ENCODE peak calls at places on chromosomes 6 and 20, in six cellular contexts. D is AG04450; L is CD8-positive, alpha-beta T cell; O is cardiac muscle cell; R is testis; M is HCT116. K is an unnamed sample.

GRCh38 chr6:25570608-25571007 is 81.4 kb upstream of the SCGN start:
- DNase-seq in L (no peak), M (no peak), D (no peak), R (no peak), O (no peak), K (no peak)

GRCh38 chr6:75819776-75820487 is 70.9 kb downstream of the MYO6 start:
- DNase-seq in M (no peak), O (no peak), D (no peak), L (no peak), R (no peak), K (no peak)

GRCh38 chr6:21277601-21278043 is 315.9 kb upstream of the SOX4 start:
- DNase-seq in O (no peak), L (no peak), R (no peak), M (peak), D (no peak), K (no peak)

GRCh38 chr20:52948491-52948890 is 23.7 kb upstream of the TSHZ2 start:
- DNase-seq in L (no peak), M (no peak), R (no peak), D (no peak), O (peak), K (no peak)

GRCh38 chr20:46746972-46747371 is 37.5 kb downstream of the SLC2A10 start:
- DNase-seq in D (no peak), O (peak), L (no peak), M (peak), R (no peak), K (no peak)

GRCh38 chr6:139522471-139523220 is 148.2 kb upstream of the CITED2 start:
- DNase-seq in L (no peak), D (no peak), M (no peak), O (peak), R (no peak), K (no peak)

GRCh38 chr6:86791476-86791875 is 145.9 kb upstream of the HTR1E start:
- DNase-seq in R (no peak), D (no peak), L (no peak), M (no peak), O (no peak), K (no peak)

GRCh38 chr6:13273931-13274706 is 54.2 kb downstream of the TBC1D7 start:
- DNase-seq in D (no peak), O (no peak), M (no peak), R (peak), L (peak), K (no peak)

GRCh38 chr6:42341221-42341620 is 110.5 kb downstream of the TRERF1 start:
- DNase-seq in L (no peak), D (no peak), R (no peak), O (no peak), M (no peak), K (no peak)

GRCh38 chr6:16129623-16130243 is 847 bp downstream of the MYLIP start:
- DNase-seq in D (no peak), O (peak), R (peak), L (peak), M (no peak), K (no peak)

GRCh38 chr6:163415620-163416379 is 1.3 kb downstream of the QKI start:
- DNase-seq in R (peak), M (no peak), L (no peak), O (peak), D (no peak), K (no peak)

GRCh38 chr6:133290926-133291325 is 49.8 kb downstream of the EYA4 start:
- DNase-seq in O (no peak), M (no peak), L (no peak), D (no peak), R (no peak), K (no peak)

GRCh38 chr6:113960795-113961194 is 10.2 kb downstream of the HDAC2 start:
- DNase-seq in L (no peak), O (no peak), M (no peak), D (no peak), R (no peak), K (no peak)

GRCh38 chr6:107493158-107494057 is 3.5 kb downstream of the SOBP start:
- DNase-seq in D (peak), O (peak), R (peak), M (no peak), L (no peak), K (no peak)

GRCh38 chr6:114747995-114748625 is 405.3 kb upstream of the HS3ST5 start:
- DNase-seq in M (peak), R (peak), L (no peak), O (peak), D (peak), K (no peak)

GRCh38 chr20:18388860-18389259 is 78.0 kb downstream of the DZANK1 start:
- DNase-seq in R (no peak), L (no peak), M (peak), D (peak), O (peak), K (no peak)

GRCh38 chr6:37272834-37273566 is 15.1 kb upstream of the TMEM217 start:
- DNase-seq in D (no peak), M (no peak), O (no peak), L (no peak), R (no peak), K (no peak)

GRCh38 chr6:97535800-97536199 is 252.8 kb upstream of the MMS22L start:
- DNase-seq in O (no peak), M (no peak), L (no peak), R (no peak), D (no peak), K (no peak)

GRCh38 chr6:9539231-9539755 is 875.6 kb downstream of the TFAP2A start:
- DNase-seq in D (no peak), O (no peak), M (no peak), R (no peak), L (no peak), K (no peak)

GRCh38 chr6:13624871-13625288 is 9.7 kb downstream of the NOL7 start:
- DNase-seq in D (no peak), L (no peak), M (peak), O (peak), R (no peak), K (no peak)

GRCh38 chr20:13430346-13431002 is 208.3 kb downstream of the TASP1 start:
- DNase-seq in O (no peak), L (no peak), R (no peak), M (peak), D (no peak), K (no peak)

GRCh38 chr6:25359191-25359861 is 80.2 kb downstream of the CARMIL1 start:
- DNase-seq in O (peak), R (no peak), M (no peak), D (no peak), L (no peak), K (no peak)

GRCh38 chr6:17962436-17963031 is 24.9 kb downstream of the KIF13A start:
- DNase-seq in R (peak), O (peak), L (no peak), D (peak), M (no peak), K (no peak)

GRCh38 chr6:165646484-165646883 is 16.6 kb downstream of the PDE10A start:
- DNase-seq in L (no peak), D (no peak), R (no peak), M (no peak), O (no peak), K (no peak)

GRCh38 chr6:24205020-24205492 is 79.0 kb downstream of the NRSN1 start:
- DNase-seq in M (peak), D (peak), R (peak), L (no peak), O (peak), K (no peak)
- TF ChIP-seq CTCF in M (peak), D (peak), R (peak), L (peak), O (peak), K (peak)

GRCh38 chr6:56956481-56956880 is 1.6 kb downstream of the BEND6 start:
- DNase-seq in M (no peak), D (no peak), O (no peak), R (no peak), L (no peak), K (no peak)
- H3K4me3 ChIP-seq in M (no peak), D (peak), O (no peak), R (no peak), L (no peak), K (no peak)

DNA sequence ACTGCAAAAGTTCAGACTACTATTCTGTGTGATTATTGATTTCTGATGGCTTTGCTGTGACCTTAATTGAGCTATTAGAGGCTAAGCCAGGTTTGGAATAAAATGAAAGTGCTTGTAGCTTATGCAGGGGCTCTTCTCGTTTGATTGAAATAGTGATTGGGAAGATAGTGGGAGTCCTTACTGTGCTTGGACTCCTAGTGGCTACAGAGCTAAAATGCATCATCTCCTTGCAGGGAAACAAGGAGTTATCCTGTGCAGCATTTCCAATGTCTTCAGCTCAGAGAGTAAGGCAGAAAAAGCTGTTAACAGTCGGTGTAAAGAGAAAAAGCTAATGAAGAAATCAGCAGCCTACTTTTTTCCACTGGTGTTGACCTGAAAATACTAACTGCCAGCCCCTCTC is 173.5 kb downstream of the SLC35F1 start:
- DNase-seq in D (no peak), O (no peak), R (no peak), L (no peak), M (peak), K (no peak)
- TF ChIP-seq CTCF in D (peak), O (no peak), R (no peak), L (no peak), M (peak), K (peak)

GRCh38 chr6:150617062-150617461 is 17.4 kb downstream of the PLEKHG1 start:
- DNase-seq in D (no peak), M (no peak), R (no peak), O (no peak), L (no peak), K (no peak)

GRCh38 chr6:150615967-150616366 is 16.3 kb downstream of the PLEKHG1 start:
- DNase-seq in O (no peak), L (no peak), M (no peak), R (no peak), D (no peak), K (no peak)

GRCh38 chr6:150620244-150620643 is 20.6 kb downstream of the PLEKHG1 start:
- DNase-seq in L (no peak), R (no peak), D (no peak), M (no peak), O (no peak), K (no peak)

GRCh38 chr6:150616581-150616980 is 16.9 kb downstream of the PLEKHG1 start:
- DNase-seq in M (no peak), O (no peak), R (no peak), L (no peak), D (no peak), K (no peak)

DNA sequence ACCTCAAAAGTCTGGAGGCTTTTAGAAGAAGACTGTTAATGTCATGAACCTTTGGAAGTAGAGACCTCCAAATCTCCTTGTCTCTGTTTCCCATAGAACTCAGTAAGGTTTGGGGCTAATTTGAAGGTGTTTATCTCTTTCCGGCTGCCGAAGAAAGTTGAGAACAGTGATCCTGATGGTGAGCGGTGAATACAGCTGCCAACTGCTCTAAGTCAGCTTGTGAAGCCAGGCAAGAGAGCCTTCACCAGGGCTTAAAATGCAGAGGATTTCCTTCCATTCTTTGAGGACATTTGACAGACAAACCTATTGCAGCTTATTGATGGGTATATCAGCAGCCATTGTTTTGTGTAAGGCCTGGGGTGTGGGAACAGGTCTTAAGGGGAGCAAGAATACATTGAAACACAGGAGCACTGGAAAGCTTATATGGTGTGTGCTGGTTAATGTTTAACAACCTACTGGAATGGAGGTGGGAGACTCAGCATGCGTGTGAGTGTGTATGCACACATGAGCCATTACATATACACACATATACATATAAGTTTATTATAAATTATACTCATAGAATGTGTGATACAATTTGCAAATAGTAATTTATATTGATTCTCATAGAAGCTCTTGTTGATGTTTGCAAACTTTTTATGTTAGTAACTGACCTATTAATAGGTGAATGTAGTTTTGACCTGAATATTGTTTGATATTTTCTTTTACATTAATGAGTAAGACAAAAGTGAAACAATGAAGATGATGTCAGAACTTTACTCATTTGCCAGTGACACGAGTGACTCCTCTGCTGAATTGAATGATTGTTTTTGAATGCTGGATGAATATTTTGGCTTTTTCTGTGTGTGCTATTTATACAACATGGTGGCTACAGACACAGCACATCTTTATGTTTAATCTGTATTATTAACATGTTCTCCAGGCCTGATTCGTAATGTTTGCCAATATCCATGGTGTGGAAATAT is 18.1 kb downstream of the PLEKHG1 start:
- DNase-seq in M (no peak), D (no peak), R (no peak), O (no peak), L (no peak), K (no peak)
- H3K4me3 ChIP-seq in M (no peak), D (no peak), R (no peak), O (no peak), L (no peak), K (no peak)

DNA sequence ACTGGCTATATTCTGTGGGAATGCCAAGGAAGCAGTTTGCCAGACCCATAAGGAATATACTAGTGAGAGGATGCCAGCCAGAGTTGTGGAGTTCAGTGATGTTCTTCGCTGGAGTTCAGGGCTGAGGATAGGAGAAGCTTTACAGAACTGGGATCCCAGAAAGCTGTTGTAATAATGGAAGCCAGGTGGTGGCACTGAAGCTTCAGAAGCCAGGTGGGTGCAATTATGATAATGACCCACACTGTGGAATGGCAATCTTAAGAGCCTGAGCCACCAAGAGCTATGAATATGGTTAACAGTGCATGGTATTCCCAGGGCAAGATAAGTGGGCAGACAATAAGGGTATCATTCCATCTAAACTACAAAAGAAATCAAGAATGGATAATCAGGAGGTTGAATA is 25.1 kb upstream of the ENPP1 start:
- DNase-seq in D (no peak), O (no peak), L (no peak), M (no peak), R (no peak), K (no peak)
- TF ChIP-seq CTCF in D (no peak), O (no peak), L (no peak), M (peak), R (no peak), K (peak)

DNA sequence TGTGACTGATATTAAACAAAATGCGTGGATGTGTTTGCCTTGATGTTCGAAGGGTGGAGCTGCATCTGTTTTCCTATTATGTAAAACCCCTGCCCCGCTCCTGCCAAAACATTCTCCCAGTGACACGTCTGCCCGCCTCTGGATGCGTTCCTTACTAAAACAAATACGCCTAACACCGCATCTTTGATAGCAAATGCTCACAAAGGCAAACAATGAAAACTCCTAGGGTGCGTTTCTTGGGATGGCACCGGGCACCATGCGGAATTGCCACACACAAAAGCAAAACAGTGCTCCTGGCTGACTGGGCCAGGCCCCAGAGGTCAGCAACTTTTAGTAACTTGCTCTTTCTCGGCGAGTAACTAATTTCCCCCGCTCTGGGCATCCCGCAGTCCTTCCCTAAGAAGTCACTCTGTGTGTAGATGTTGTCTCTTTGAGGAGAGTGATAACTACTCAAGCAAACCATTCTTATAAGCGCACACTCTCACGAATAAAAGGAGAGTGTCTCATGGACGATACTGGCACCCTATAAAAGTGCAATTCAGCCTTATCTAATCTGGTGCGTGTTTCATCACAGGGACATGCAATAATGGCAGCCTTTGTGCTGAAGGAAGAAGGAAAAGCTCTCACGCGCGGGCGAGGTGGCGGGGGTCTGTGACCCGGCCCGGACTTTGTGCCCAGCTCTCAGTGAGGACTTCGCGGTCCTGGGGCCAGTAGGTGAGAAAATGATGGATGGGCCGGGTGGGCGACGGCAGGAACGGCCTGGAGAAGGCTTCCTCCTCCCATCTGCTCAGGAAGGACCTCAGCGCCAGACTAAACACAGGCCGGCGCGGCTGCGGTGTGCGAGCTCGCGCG is 8.7 kb upstream of the FOXC1 start:
- DNase-seq in M (no peak), R (no peak), L (no peak), O (no peak), D (no peak), K (no peak)
- H3K4me3 ChIP-seq in M (no peak), R (no peak), L (no peak), O (no peak), D (no peak), K (no peak)

GRCh38 chr6:22447191-22447590 is 122.2 kb upstream of the HDGFL1 start:
- DNase-seq in O (no peak), L (no peak), D (no peak), M (no peak), R (no peak), K (no peak)

GRCh38 chr6:22447862-22448261 is 121.5 kb upstream of the HDGFL1 start:
- DNase-seq in R (no peak), O (no peak), D (no peak), M (no peak), L (no peak), K (no peak)

GRCh38 chr6:22444335-22444734 is 125.0 kb upstream of the HDGFL1 start:
- DNase-seq in O (no peak), M (no peak), L (no peak), R (no peak), D (no peak), K (peak)

GRCh38 chr6:22448311-22448711 is 121.1 kb upstream of the HDGFL1 start:
- DNase-seq in L (no peak), O (peak), M (no peak), R (no peak), D (peak), K (no peak)

GRCh38 chr6:22445946-22446345 is 123.4 kb upstream of the HDGFL1 start:
- DNase-seq in L (no peak), R (no peak), O (no peak), D (no peak), M (no peak), K (no peak)
- TF ChIP-seq CTCF in L (no peak), R (no peak), O (no peak), D (no peak), M (no peak), K (no peak)

GRCh38 chr6:32816746-32817204 is at the start of gene HLA-DOB:
- DNase-seq in M (peak), O (peak), L (no peak), R (no peak), D (no peak), K (no peak)

GRCh38 chr6:32818867-32819266 is 2.1 kb upstream of the HLA-DOB start:
- DNase-seq in O (no peak), D (no peak), M (no peak), L (no peak), R (no peak), K (no peak)

GRCh38 chr6:32814145-32814544 is 2.7 kb downstream of the HLA-DOB start:
- DNase-seq in D (no peak), M (no peak), O (no peak), L (no peak), R (no peak), K (no peak)

GRCh38 chr6:32815115-32815514 is 1.7 kb downstream of the HLA-DOB start:
- DNase-seq in D (no peak), R (no peak), L (no peak), M (no peak), O (peak), K (no peak)

GRCh38 chr6:32815996-32816395 is 806 bp downstream of the HLA-DOB start:
- DNase-seq in M (no peak), R (no peak), D (no peak), O (no peak), L (no peak), K (no peak)
- H3K4me3 ChIP-seq in M (no peak), R (no peak), D (no peak), O (no peak), L (no peak), K (no peak)

GRCh38 chr20:22616551-22616950 is 32.2 kb upstream of the FOXA2 start:
- DNase-seq in D (no peak), O (no peak), R (no peak), L (no peak), M (no peak), K (no peak)
- TF ChIP-seq CTCF in D (no peak), O (no peak), R (no peak), L (no peak), M (no peak), K (no peak)

DNA sequence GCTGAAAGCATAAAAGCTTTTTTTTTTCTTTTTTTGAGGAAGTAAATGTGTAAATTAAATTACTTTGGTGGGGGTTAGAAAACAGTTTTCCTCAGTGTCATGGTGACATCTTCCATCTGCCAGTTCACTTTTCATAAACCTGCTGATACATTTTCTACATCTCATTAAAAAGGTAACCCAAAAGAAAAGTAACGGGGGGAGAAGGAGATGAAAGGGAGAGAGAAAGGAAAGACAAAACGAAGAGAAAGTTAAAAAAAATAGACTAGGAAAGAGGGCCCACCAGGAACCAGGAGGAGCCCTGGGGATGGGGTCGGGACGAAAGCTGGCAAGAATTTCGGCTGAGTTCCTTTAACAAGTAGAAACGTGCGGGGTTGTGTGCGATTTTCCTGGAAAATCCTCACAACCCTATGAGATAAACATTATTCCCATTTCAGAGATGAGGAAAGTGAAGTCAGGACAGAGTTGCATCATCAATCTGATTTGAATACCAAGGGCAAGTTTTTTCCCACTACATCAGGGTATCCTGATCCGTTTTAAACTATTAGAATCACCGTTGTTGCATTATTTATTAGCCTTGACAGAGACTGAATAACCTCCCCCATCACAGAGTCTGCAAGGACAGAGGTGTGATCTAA is 53.4 kb upstream of the TPD52L1 start:
- DNase-seq in O (no peak), R (no peak), D (no peak), M (no peak), L (no peak), K (no peak)
- H3K4me3 ChIP-seq in O (peak), R (peak), D (peak), M (peak), L (peak), K (peak)

K was measured in LNCaP clone FGC.